ENCODE peak calls at places on chromosomes 16 and 17, in six cellular contexts. One of them, this sample, is unnamed.

GRCh38 chr17:17819561-17819995 is 17.2 kb downstream of the SREBF1 start:
- DNase-seq in neural progenitor cell: no peak
- DNase-seq in fibroblast of lung: peak
- DNase-seq in mesenchymal stem cell: peak
- DNase-seq in GM12878: peak
- DNase-seq in IMR-90: peak
- DNase-seq in this sample: peak

GRCh38 chr17:37813753-37814152 is 68.9 kb upstream of the HNF1B start:
- DNase-seq in neural progenitor cell: no peak
- DNase-seq in fibroblast of lung: peak
- DNase-seq in mesenchymal stem cell: peak
- DNase-seq in GM12878: no peak
- DNase-seq in IMR-90: peak
- DNase-seq in this sample: peak

GRCh38 chr17:19292377-19292711 is 55.2 kb downstream of the EPN2 start:
- DNase-seq in neural progenitor cell: no peak
- DNase-seq in fibroblast of lung: no peak
- DNase-seq in mesenchymal stem cell: no peak
- DNase-seq in GM12878: no peak
- DNase-seq in IMR-90: no peak
- DNase-seq in this sample: no peak

GRCh38 chr16:62738631-62739030 is 702.4 kb upstream of the CDH8 start:
- DNase-seq in neural progenitor cell: no peak
- DNase-seq in fibroblast of lung: no peak
- DNase-seq in mesenchymal stem cell: no peak
- DNase-seq in GM12878: no peak
- DNase-seq in IMR-90: no peak
- DNase-seq in this sample: no peak

GRCh38 chr17:14103821-14104220 is 34.5 kb downstream of the COX10 start:
- DNase-seq in neural progenitor cell: no peak
- DNase-seq in fibroblast of lung: no peak
- DNase-seq in mesenchymal stem cell: no peak
- DNase-seq in GM12878: no peak
- DNase-seq in IMR-90: no peak
- DNase-seq in this sample: no peak

GRCh38 chr16:30600929-30601328 is 9.3 kb downstream of the ZNF689 start:
- DNase-seq in neural progenitor cell: no peak
- DNase-seq in fibroblast of lung: no peak
- DNase-seq in mesenchymal stem cell: no peak
- DNase-seq in GM12878: no peak
- DNase-seq in IMR-90: no peak
- DNase-seq in this sample: no peak

GRCh38 chr16:56513972-56514371 is 5.9 kb downstream of the BBS2 start:
- DNase-seq in neural progenitor cell: peak
- DNase-seq in fibroblast of lung: peak
- DNase-seq in mesenchymal stem cell: peak
- DNase-seq in GM12878: peak
- DNase-seq in IMR-90: peak
- DNase-seq in this sample: peak

GRCh38 chr17:57811633-57812280 is 38.1 kb downstream of the MRPS23 start:
- DNase-seq in neural progenitor cell: no peak
- DNase-seq in fibroblast of lung: no peak
- DNase-seq in mesenchymal stem cell: no peak
- DNase-seq in GM12878: no peak
- DNase-seq in IMR-90: no peak
- DNase-seq in this sample: no peak

GRCh38 chr17:80151333-80151732 is 4.4 kb upstream of the EIF4A3 start:
- DNase-seq in neural progenitor cell: no peak
- DNase-seq in fibroblast of lung: peak
- DNase-seq in mesenchymal stem cell: peak
- DNase-seq in GM12878: no peak
- DNase-seq in IMR-90: peak
- DNase-seq in this sample: peak

GRCh38 chr16:81638286-81638945 is 140.7 kb upstream of the PLCG2 start:
- DNase-seq in neural progenitor cell: no peak
- DNase-seq in fibroblast of lung: no peak
- DNase-seq in mesenchymal stem cell: no peak
- DNase-seq in GM12878: no peak
- DNase-seq in IMR-90: no peak
- DNase-seq in this sample: no peak

GRCh38 chr16:56916571-56917403 is 15.2 kb upstream of the HERPUD1 start:
- DNase-seq in neural progenitor cell: no peak
- DNase-seq in fibroblast of lung: no peak
- DNase-seq in mesenchymal stem cell: no peak
- DNase-seq in GM12878: peak
- DNase-seq in IMR-90: no peak
- DNase-seq in this sample: no peak

GRCh38 chr16:23869052-23869451 is 33.3 kb downstream of the PRKCB start:
- DNase-seq in neural progenitor cell: peak
- DNase-seq in fibroblast of lung: no peak
- DNase-seq in mesenchymal stem cell: no peak
- DNase-seq in GM12878: no peak
- DNase-seq in IMR-90: no peak
- DNase-seq in this sample: no peak

GRCh38 chr17:80212109-80212508 is 8.0 kb downstream of the SGSH start:
- DNase-seq in neural progenitor cell: no peak
- DNase-seq in fibroblast of lung: no peak
- DNase-seq in mesenchymal stem cell: no peak
- DNase-seq in GM12878: no peak
- DNase-seq in IMR-90: no peak
- DNase-seq in this sample: no peak

GRCh38 chr17:62713096-62713870 is 85.8 kb downstream of the MRC2 start:
- DNase-seq in neural progenitor cell: peak
- DNase-seq in fibroblast of lung: no peak
- DNase-seq in mesenchymal stem cell: no peak
- DNase-seq in GM12878: no peak
- DNase-seq in IMR-90: no peak
- DNase-seq in this sample: no peak

DNA sequence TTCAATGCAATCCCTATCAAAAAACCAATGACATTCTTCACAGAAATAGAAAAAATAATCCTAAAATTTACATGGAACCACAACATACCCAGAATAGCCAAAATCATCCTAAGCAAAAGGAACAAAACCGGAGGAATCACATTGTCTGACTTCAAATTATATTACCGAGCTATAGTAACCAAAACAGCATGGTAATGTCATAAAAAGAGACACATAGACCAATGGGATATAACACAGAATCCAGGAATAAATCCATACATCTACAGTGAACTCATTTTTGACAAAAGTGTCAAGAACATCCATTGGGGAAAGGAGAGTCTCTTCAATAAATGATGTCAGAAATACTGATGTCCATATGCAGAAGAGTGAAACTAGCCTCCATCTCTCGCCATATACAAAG is 105.8 kb upstream of the CORO6 start:
- DNase-seq in neural progenitor cell: no peak
- DNase-seq in fibroblast of lung: no peak
- DNase-seq in mesenchymal stem cell: no peak
- DNase-seq in GM12878: no peak
- DNase-seq in IMR-90: no peak
- DNase-seq in this sample: no peak
- H3K9ac ChIP-seq in neural progenitor cell: no peak
- H3K9ac ChIP-seq in fibroblast of lung: no peak
- H3K9ac ChIP-seq in mesenchymal stem cell: no peak
- H3K9ac ChIP-seq in GM12878: no peak
- H3K9ac ChIP-seq in IMR-90: no peak
- H3K9ac ChIP-seq in this sample: no peak

DNA sequence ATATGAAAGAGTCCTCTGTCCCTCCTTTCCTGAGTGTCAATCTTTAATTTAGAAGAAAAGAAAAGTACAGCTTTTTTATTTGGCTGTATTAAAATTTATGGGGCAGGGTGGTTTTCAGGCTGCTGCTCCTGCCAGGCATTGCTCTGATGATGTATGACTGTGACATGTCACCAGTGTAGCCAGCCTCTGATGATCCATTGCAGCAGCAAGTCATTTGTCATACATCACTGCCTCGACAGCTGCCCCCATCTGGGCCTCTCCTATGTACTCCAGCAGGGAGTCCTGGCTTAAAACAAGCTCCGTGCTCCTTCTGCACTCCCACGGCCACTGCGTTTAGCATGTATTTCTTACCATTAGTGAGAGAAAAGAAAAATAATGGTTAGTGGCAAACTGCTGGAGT is 854.3 kb downstream of the KCNJ2 start:
- DNase-seq in neural progenitor cell: peak
- DNase-seq in fibroblast of lung: peak
- DNase-seq in mesenchymal stem cell: peak
- DNase-seq in GM12878: no peak
- DNase-seq in IMR-90: no peak
- DNase-seq in this sample: no peak
- H3K4me3 ChIP-seq in neural progenitor cell: no peak
- H3K4me3 ChIP-seq in fibroblast of lung: no peak
- H3K4me3 ChIP-seq in mesenchymal stem cell: no peak
- H3K4me3 ChIP-seq in GM12878: no peak
- H3K4me3 ChIP-seq in IMR-90: no peak
- H3K4me3 ChIP-seq in this sample: no peak

GRCh38 chr17:858941-859452 is 76.8 kb downstream of the MRM3 start:
- DNase-seq in neural progenitor cell: no peak
- DNase-seq in fibroblast of lung: no peak
- DNase-seq in mesenchymal stem cell: no peak
- DNase-seq in GM12878: no peak
- DNase-seq in IMR-90: no peak
- DNase-seq in this sample: peak
- H3K4me2 ChIP-seq in neural progenitor cell: peak
- H3K4me2 ChIP-seq in fibroblast of lung: peak
- H3K4me2 ChIP-seq in mesenchymal stem cell: no peak
- H3K4me2 ChIP-seq in GM12878: no peak
- H3K4me2 ChIP-seq in IMR-90: no peak
- H3K4me2 ChIP-seq in this sample: peak

DNA sequence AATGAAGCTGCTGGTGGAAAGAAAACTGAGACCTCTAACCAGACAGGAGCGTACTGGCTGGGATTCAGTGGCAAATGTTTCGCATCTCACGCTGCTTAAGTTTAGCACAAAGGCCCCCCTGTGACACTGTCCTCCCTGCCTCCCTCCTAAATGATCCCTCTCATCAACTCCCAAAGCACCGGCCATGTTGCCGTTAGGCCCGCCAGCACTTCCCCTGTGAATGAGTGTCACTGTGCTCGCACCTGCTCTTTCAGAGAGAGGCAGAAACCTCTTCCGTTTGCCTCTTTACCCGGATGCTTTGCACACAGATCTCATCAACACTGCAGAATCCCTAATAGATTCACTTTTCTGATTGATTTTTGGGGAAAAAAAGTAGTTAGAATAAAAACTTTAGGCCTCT is 26.5 kb downstream of the MBTPS1 start:
- DNase-seq in neural progenitor cell: no peak
- DNase-seq in fibroblast of lung: no peak
- DNase-seq in mesenchymal stem cell: no peak
- DNase-seq in GM12878: no peak
- DNase-seq in IMR-90: no peak
- DNase-seq in this sample: no peak
- H3K9ac ChIP-seq in neural progenitor cell: no peak
- H3K9ac ChIP-seq in fibroblast of lung: no peak
- H3K9ac ChIP-seq in mesenchymal stem cell: no peak
- H3K9ac ChIP-seq in GM12878: no peak
- H3K9ac ChIP-seq in IMR-90: no peak
- H3K9ac ChIP-seq in this sample: no peak

GRCh38 chr17:2056221-2057129 is 1.6 kb downstream of the HIC1 start:
- DNase-seq in neural progenitor cell: peak
- DNase-seq in fibroblast of lung: peak
- DNase-seq in mesenchymal stem cell: peak
- DNase-seq in GM12878: no peak
- DNase-seq in IMR-90: peak
- DNase-seq in this sample: peak
- H3K4me3 ChIP-seq in neural progenitor cell: peak
- H3K4me3 ChIP-seq in fibroblast of lung: peak
- H3K4me3 ChIP-seq in mesenchymal stem cell: peak
- H3K4me3 ChIP-seq in GM12878: peak
- H3K4me3 ChIP-seq in IMR-90: peak
- H3K4me3 ChIP-seq in this sample: peak

GRCh38 chr16:88381820-88382451 is 823 bp upstream of the ZNF469 start:
- DNase-seq in neural progenitor cell: no peak
- DNase-seq in fibroblast of lung: no peak
- DNase-seq in mesenchymal stem cell: no peak
- DNase-seq in GM12878: no peak
- DNase-seq in IMR-90: no peak
- DNase-seq in this sample: no peak
- H3K4me2 ChIP-seq in neural progenitor cell: no peak
- H3K4me2 ChIP-seq in fibroblast of lung: no peak
- H3K4me2 ChIP-seq in mesenchymal stem cell: no peak
- H3K4me2 ChIP-seq in GM12878: no peak
- H3K4me2 ChIP-seq in IMR-90: no peak
- H3K4me2 ChIP-seq in this sample: no peak

This sample was measured in GM23248.